ENCODE peak calls at places on chromosome 4, in six cellular contexts. M, F, K, O, H and R are unnamed samples.

GRCh38 chr4:88033309-88033708 is 25.9 kb downstream of the PKD2 start:
- DNase-seq in M (peak; percentile 76), F (peak; percentile 51), K (peak; percentile 14), O (no peak), H (peak; percentile 71), R (peak; percentile 62)

GRCh38 chr4:7673111-7673510 is 238.4 kb upstream of the PSAPL1 start:
- DNase-seq in M (no peak), F (no peak), K (no peak), O (no peak), H (peak; percentile 45), R (no peak)

GRCh38 chr4:25637581-25638220 is 17.9 kb upstream of the SLC34A2 start:
- DNase-seq in M (no peak), F (no peak), K (no peak), O (no peak), H (no peak), R (no peak)

GRCh38 chr4:156733582-156733981 is 238.0 kb downstream of the PDGFC start:
- DNase-seq in M (no peak), F (no peak), K (no peak), O (no peak), H (no peak), R (no peak)

GRCh38 chr4:187065396-187065795 is 341.7 kb upstream of the FAT1 start:
- DNase-seq in M (no peak), F (no peak), K (no peak), O (no peak), H (no peak), R (no peak)

GRCh38 chr4:128076465-128076864 is 15.4 kb downstream of the LARP1B start:
- DNase-seq in M (no peak), F (no peak), K (no peak), O (no peak), H (no peak), R (no peak)

GRCh38 chr4:3683077-3683743 is 83.0 kb upstream of the ADRA2C start:
- DNase-seq in M (no peak), F (no peak), K (no peak), O (no peak), H (no peak), R (no peak)

GRCh38 chr4:187236491-187236890 is 512.8 kb upstream of the FAT1 start:
- DNase-seq in M (peak; percentile 45), F (peak; percentile 79), K (no peak), O (no peak), H (no peak), R (peak; percentile 71)

GRCh38 chr4:83780334-83780733 is 244.4 kb downstream of the GPAT3 start:
- DNase-seq in M (no peak), F (no peak), K (no peak), O (no peak), H (no peak), R (no peak)

GRCh38 chr4:567457-568350 is 8.4 kb downstream of the TMEM271 start:
- DNase-seq in M (no peak), F (no peak), K (no peak), O (peak; percentile 70), H (no peak), R (no peak)
- H3K4me3 ChIP-seq in M (no peak overlapping the region), F (no peak overlapping the region), K (no peak overlapping the region), O (no peak overlapping the region), H (no peak overlapping the region), R (no peak overlapping the region)

GRCh38 chr4:48337726-48338125 is 3.6 kb upstream of the SLAIN2 start:
- DNase-seq in M (no peak), F (no peak), K (no peak), O (no peak), H (no peak), R (no peak)

GRCh38 chr4:48341776-48342558 is 638 bp downstream of the SLAIN2 start:
- DNase-seq in M (peak; percentile 36), F (peak; percentile 51), K (no peak), O (peak; percentile 93), H (no peak), R (peak; percentile 36)

GRCh38 chr4:48340905-48341775 is at the start of gene SLAIN2:
- DNase-seq in M (peak; percentile 98), F (peak; percentile 98), K (peak; percentile 96), O (peak; percentile 100), H (peak; percentile 91), R (peak; percentile 99)

GRCh38 chr4:48340276-48340904 is 939 bp upstream of the SLAIN2 start:
- DNase-seq in M (peak; percentile 82), F (peak; percentile 81), K (no peak), O (no peak), H (no peak), R (peak; percentile 82)

GRCh38 chr4:48339642-48340041 is 1.7 kb upstream of the SLAIN2 start:
- DNase-seq in M (no peak), F (no peak), K (no peak), O (no peak), H (no peak), R (no peak)
- H3K4me3 ChIP-seq in M (no peak overlapping the region), F (no peak overlapping the region), K (no peak overlapping the region), O (no peak overlapping the region), H (no peak overlapping the region), R (no peak overlapping the region)

GRCh38 chr4:15794905-15795304 is 16.8 kb downstream of the CD38 start:
- DNase-seq in M (peak; percentile 37), F (peak; percentile 55), K (no peak), O (no peak), H (no peak), R (no peak)

GRCh38 chr4:15794432-15794831 is 16.3 kb downstream of the CD38 start:
- DNase-seq in M (no peak), F (no peak), K (no peak), O (no peak), H (no peak), R (no peak)

GRCh38 chr4:15797320-15797719 is 19.2 kb downstream of the CD38 start:
- DNase-seq in M (no peak), F (no peak), K (no peak), O (no peak), H (no peak), R (no peak)

GRCh38 chr4:15793506-15794363 is 15.6 kb downstream of the CD38 start:
- DNase-seq in M (no peak), F (no peak), K (no peak), O (no peak), H (no peak), R (no peak)

DNA sequence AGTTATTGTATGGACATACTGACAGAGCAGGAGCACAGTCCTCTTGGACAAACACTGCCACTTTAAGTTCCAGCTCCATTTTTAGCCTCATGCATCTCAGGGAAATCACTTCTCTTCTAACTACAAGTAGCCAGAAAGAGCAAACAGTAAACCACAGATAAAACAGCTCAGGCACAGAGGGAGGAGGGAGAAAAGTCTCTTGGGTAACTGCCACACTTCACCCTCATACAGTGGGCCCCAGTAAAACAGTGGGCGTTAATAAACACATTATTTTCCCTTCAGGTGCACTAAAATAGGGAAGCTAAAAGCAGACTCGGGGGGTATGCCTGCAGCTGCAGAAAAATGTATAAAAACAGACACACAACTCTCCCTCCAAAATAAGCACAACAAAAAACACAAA is 21.6 kb downstream of the CD38 start:
- DNase-seq in M (no peak), F (no peak), K (no peak), O (no peak), H (no peak), R (no peak)
- H3K4me3 ChIP-seq in M (no peak overlapping the region), F (no peak overlapping the region), K (no peak overlapping the region), O (no peak overlapping the region), H (no peak overlapping the region), R (no peak overlapping the region)

GRCh38 chr4:706834-707598 is 1.4 kb downstream of the PCGF3 start:
- DNase-seq in M (no peak), F (no peak), K (no peak), O (no peak), H (no peak), R (no peak)

GRCh38 chr4:710116-710515 is 4.5 kb downstream of the PCGF3 start:
- DNase-seq in M (no peak), F (no peak), K (no peak), O (no peak), H (no peak), R (no peak)

GRCh38 chr4:709348-709747 is 3.7 kb downstream of the PCGF3 start:
- DNase-seq in M (no peak), F (no peak), K (no peak), O (no peak), H (no peak), R (no peak)

GRCh38 chr4:708631-708933 is 3.0 kb downstream of the PCGF3 start:
- DNase-seq in M (no peak), F (no peak), K (no peak), O (no peak), H (no peak), R (no peak)

GRCh38 chr4:707929-708630 is 2.4 kb downstream of the PCGF3 start:
- DNase-seq in M (no peak), F (no peak), K (no peak), O (no peak), H (no peak), R (no peak)
- H3K4me3 ChIP-seq in M (no peak overlapping the region), F (peak overlapping the region; percentile 40), K (no peak overlapping the region), O (no peak overlapping the region), H (peak overlapping the region; percentile 7), R (no peak overlapping the region)

DNA sequence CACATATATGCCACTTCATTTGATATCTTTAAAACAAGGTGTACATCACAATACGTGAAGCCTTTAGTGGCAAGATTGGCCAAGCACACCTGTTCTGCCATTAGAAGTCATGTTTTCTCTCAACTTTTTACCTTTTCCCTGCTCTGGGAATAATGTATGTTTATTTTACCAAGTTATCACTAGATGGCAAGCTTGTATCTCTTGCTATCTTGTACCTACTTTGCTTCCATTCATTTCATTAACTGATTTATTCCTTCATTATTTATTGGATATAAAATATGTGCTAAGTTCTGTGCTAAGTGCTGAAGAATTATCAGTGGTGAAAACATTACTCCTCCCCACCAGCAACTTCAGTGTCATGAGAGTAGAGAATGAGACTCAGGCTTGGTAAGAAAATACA is 245.5 kb downstream of the ANK2 start:
- DNase-seq in M (no peak), F (no peak), K (no peak), O (no peak), H (no peak), R (no peak)
- H3K4me3 ChIP-seq in M (no peak overlapping the region), F (peak overlapping the region; percentile 55), K (no peak overlapping the region), O (no peak overlapping the region), H (no peak overlapping the region), R (no peak overlapping the region)

DNA sequence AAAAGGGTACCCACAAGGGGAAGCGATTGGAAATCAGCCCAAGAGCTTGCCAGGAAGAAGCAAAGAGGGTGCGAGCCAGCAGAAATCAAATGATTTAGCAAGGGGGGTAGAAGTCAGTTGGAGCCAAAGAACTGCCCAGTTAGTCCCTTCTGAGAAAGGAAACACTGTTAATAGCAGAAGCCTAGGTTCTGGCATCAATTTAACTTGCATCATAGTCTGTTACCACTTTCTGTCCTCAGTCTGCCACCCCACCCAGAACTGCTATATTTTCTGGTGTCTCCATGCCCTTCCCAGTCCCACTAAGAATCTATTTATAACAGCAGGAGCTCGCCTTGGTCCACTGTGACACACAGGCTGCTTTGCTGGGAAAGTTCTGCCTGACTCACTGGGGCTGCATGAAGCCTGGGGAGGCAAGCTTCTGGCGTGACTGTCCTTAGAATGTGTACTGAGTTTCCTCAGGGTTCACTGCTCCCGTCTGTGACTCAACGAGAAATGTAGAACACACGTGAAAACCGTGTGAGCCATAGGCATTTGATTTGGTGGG is 157.8 kb upstream of the TTC29 start:
- DNase-seq in M (peak; percentile 99), F (peak; percentile 98), K (no peak), O (peak; percentile 90), H (no peak), R (peak; percentile 97)
- H3K4me3 ChIP-seq in M (peak overlapping the region; percentile 16), F (peak overlapping the region; percentile 12), K (no peak overlapping the region), O (no peak overlapping the region), H (no peak overlapping the region), R (no peak overlapping the region)

DNA sequence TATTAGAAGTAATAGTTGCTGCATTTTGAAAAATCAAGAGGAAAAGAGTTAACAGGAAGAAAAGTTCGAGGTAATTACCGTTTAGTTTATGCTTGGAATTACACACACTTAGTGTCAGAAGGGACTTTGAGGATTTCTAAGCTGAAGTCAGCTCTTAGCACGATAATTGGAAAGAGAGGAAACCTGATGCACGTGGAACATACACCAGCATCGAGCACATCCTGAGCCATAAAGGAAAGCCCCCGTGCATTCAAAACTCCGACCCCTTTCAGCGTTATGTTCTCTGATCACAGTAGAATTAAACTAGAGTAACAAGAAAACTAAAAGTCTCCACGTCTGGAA is 400 bp upstream of the PAQR3 start:
- DNase-seq in M (no peak), F (no peak), K (no peak), O (no peak), H (no peak), R (no peak)
- H3K4me3 ChIP-seq in M (peak overlapping the region; percentile 89), F (peak overlapping the region; percentile 76), K (peak overlapping the region; percentile 82), O (no peak overlapping the region), H (peak overlapping the region; percentile 97), R (peak overlapping the region; percentile 58)